ENCODE peak calls at places on chromosomes 11 and 22, in seven cellular contexts. One of them, this sample, is unnamed.

GRCh38 chr11:78074756-78075155 is 4.9 kb downstream of the NDUFC2 start:
- DNase-seq in HAP-1: peak
- DNase-seq in astrocyte of the spinal cord: no peak
- DNase-seq in hepatocyte: no peak
- DNase-seq in heart right ventricle: no peak
- DNase-seq in upper lobe of right lung: no peak
- DNase-seq in mucosa of descending colon: no peak
- DNase-seq in this sample: no peak

GRCh38 chr11:45238724-45239123 is 47.4 kb downstream of the SYT13 start:
- DNase-seq in HAP-1: no peak
- DNase-seq in astrocyte of the spinal cord: peak
- DNase-seq in hepatocyte: no peak
- DNase-seq in heart right ventricle: no peak
- DNase-seq in upper lobe of right lung: no peak
- DNase-seq in mucosa of descending colon: no peak
- DNase-seq in this sample: peak

GRCh38 chr11:21986361-21986760 is 206.5 kb upstream of the ANO5 start:
- DNase-seq in HAP-1: no peak
- DNase-seq in astrocyte of the spinal cord: no peak
- DNase-seq in hepatocyte: no peak
- DNase-seq in heart right ventricle: no peak
- DNase-seq in upper lobe of right lung: no peak
- DNase-seq in mucosa of descending colon: no peak
- DNase-seq in this sample: no peak

GRCh38 chr11:44708063-44708462 is 18.7 kb upstream of the TSPAN18 start:
- DNase-seq in HAP-1: no peak
- DNase-seq in astrocyte of the spinal cord: no peak
- DNase-seq in hepatocyte: no peak
- DNase-seq in heart right ventricle: peak
- DNase-seq in upper lobe of right lung: no peak
- DNase-seq in mucosa of descending colon: no peak
- DNase-seq in this sample: peak

GRCh38 chr11:61526956-61527731 is 18.6 kb downstream of the LRRC10B start:
- DNase-seq in HAP-1: no peak
- DNase-seq in astrocyte of the spinal cord: no peak
- DNase-seq in hepatocyte: no peak
- DNase-seq in heart right ventricle: no peak
- DNase-seq in upper lobe of right lung: no peak
- DNase-seq in mucosa of descending colon: no peak
- DNase-seq in this sample: no peak

GRCh38 chr11:118705111-118705741 is 25.8 kb upstream of the TREH start:
- DNase-seq in HAP-1: peak
- DNase-seq in astrocyte of the spinal cord: no peak
- DNase-seq in hepatocyte: no peak
- DNase-seq in heart right ventricle: no peak
- DNase-seq in upper lobe of right lung: no peak
- DNase-seq in mucosa of descending colon: peak
- DNase-seq in this sample: no peak

GRCh38 chr11:12674571-12674935 is 332 bp downstream of the TEAD1 start:
- DNase-seq in HAP-1: no peak
- DNase-seq in astrocyte of the spinal cord: no peak
- DNase-seq in hepatocyte: no peak
- DNase-seq in heart right ventricle: peak
- DNase-seq in upper lobe of right lung: no peak
- DNase-seq in mucosa of descending colon: no peak
- DNase-seq in this sample: no peak

GRCh38 chr11:10902301-10902700 is 44.4 kb upstream of the ZBED5 start:
- DNase-seq in HAP-1: no peak
- DNase-seq in astrocyte of the spinal cord: no peak
- DNase-seq in hepatocyte: no peak
- DNase-seq in heart right ventricle: no peak
- DNase-seq in upper lobe of right lung: no peak
- DNase-seq in mucosa of descending colon: no peak
- DNase-seq in this sample: no peak

GRCh38 chr22:45096256-45096907 is 67.3 kb upstream of the NUP50 start:
- DNase-seq in HAP-1: peak
- DNase-seq in astrocyte of the spinal cord: peak
- DNase-seq in hepatocyte: peak
- DNase-seq in heart right ventricle: peak
- DNase-seq in upper lobe of right lung: no peak
- DNase-seq in mucosa of descending colon: peak
- DNase-seq in this sample: peak

GRCh38 chr11:67293090-67293489 is 4.0 kb downstream of the ANKRD13D start:
- DNase-seq in HAP-1: no peak
- DNase-seq in astrocyte of the spinal cord: peak
- DNase-seq in hepatocyte: no peak
- DNase-seq in heart right ventricle: no peak
- DNase-seq in upper lobe of right lung: no peak
- DNase-seq in mucosa of descending colon: no peak
- DNase-seq in this sample: no peak

GRCh38 chr11:69274531-69275016 is 19.4 kb upstream of the MYEOV start:
- DNase-seq in HAP-1: no peak
- DNase-seq in astrocyte of the spinal cord: no peak
- DNase-seq in hepatocyte: peak
- DNase-seq in heart right ventricle: no peak
- DNase-seq in upper lobe of right lung: peak
- DNase-seq in mucosa of descending colon: peak
- DNase-seq in this sample: no peak

GRCh38 chr11:74330065-74330858 is 18.8 kb upstream of the P4HA3 start:
- DNase-seq in HAP-1: no peak
- DNase-seq in astrocyte of the spinal cord: peak
- DNase-seq in hepatocyte: no peak
- DNase-seq in heart right ventricle: no peak
- DNase-seq in upper lobe of right lung: no peak
- DNase-seq in mucosa of descending colon: no peak
- DNase-seq in this sample: peak

GRCh38 chr22:23058063-23058462 is 12.3 kb upstream of the GNAZ start:
- DNase-seq in HAP-1: peak
- DNase-seq in astrocyte of the spinal cord: no peak
- DNase-seq in hepatocyte: peak
- DNase-seq in heart right ventricle: no peak
- DNase-seq in upper lobe of right lung: peak
- DNase-seq in mucosa of descending colon: no peak
- DNase-seq in this sample: no peak

GRCh38 chr11:77020751-77021150 is 13.4 kb upstream of the B3GNT6 start:
- DNase-seq in HAP-1: no peak
- DNase-seq in astrocyte of the spinal cord: no peak
- DNase-seq in hepatocyte: no peak
- DNase-seq in heart right ventricle: no peak
- DNase-seq in upper lobe of right lung: no peak
- DNase-seq in mucosa of descending colon: no peak
- DNase-seq in this sample: no peak

GRCh38 chr11:44766112-44766971 is 39.6 kb downstream of the TSPAN18 start:
- DNase-seq in HAP-1: no peak
- DNase-seq in astrocyte of the spinal cord: peak
- DNase-seq in hepatocyte: peak
- DNase-seq in heart right ventricle: peak
- DNase-seq in upper lobe of right lung: no peak
- DNase-seq in mucosa of descending colon: peak
- DNase-seq in this sample: peak

GRCh38 chr11:87451400-87451799 is 413.7 kb downstream of the TMEM135 start:
- DNase-seq in HAP-1: no peak
- DNase-seq in astrocyte of the spinal cord: peak
- DNase-seq in hepatocyte: no peak
- DNase-seq in heart right ventricle: no peak
- DNase-seq in upper lobe of right lung: no peak
- DNase-seq in mucosa of descending colon: no peak
- DNase-seq in this sample: no peak

GRCh38 chr11:33291004-33291777 is 34.0 kb downstream of the HIPK3 start:
- DNase-seq in HAP-1: no peak
- DNase-seq in astrocyte of the spinal cord: no peak
- DNase-seq in hepatocyte: peak
- DNase-seq in heart right ventricle: peak
- DNase-seq in upper lobe of right lung: no peak
- DNase-seq in mucosa of descending colon: no peak
- DNase-seq in this sample: peak

DNA sequence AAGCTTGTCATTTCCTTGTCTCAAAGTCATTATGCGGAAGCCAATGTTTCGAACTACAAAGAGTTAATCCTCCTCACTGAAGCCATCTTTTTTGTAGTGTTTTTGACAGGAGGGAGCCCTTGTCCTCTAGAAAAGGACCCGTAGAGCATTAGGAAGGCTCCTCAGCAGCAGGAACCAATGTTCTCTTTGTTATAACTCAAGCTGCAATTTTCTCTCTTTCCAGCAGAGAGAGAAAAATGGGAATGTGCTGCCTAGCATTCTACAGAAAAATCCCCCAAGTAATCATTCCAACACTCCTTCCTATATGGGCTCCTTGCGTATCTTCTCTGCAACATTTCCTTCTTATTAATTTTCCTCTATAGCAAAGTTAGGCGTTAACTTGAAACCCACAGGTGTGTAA is 30.6 kb downstream of the SC5D start:
- DNase-seq in HAP-1: no peak
- DNase-seq in astrocyte of the spinal cord: no peak
- DNase-seq in hepatocyte: no peak
- DNase-seq in heart right ventricle: no peak
- DNase-seq in upper lobe of right lung: no peak
- DNase-seq in mucosa of descending colon: no peak
- DNase-seq in this sample: no peak
- H3K4me3 ChIP-seq in HAP-1: no peak
- H3K4me3 ChIP-seq in astrocyte of the spinal cord: no peak
- H3K4me3 ChIP-seq in hepatocyte: no peak
- H3K4me3 ChIP-seq in heart right ventricle: no peak
- H3K4me3 ChIP-seq in upper lobe of right lung: no peak
- H3K4me3 ChIP-seq in mucosa of descending colon: no peak
- H3K4me3 ChIP-seq in this sample: no peak

GRCh38 chr11:62727833-62728721 is at the start of gene TTC9C:
- DNase-seq in HAP-1: peak
- DNase-seq in astrocyte of the spinal cord: peak
- DNase-seq in hepatocyte: peak
- DNase-seq in heart right ventricle: peak
- DNase-seq in upper lobe of right lung: peak
- DNase-seq in mucosa of descending colon: peak
- DNase-seq in this sample: peak
- H3K4me3 ChIP-seq in HAP-1: peak
- H3K4me3 ChIP-seq in astrocyte of the spinal cord: peak
- H3K4me3 ChIP-seq in hepatocyte: peak
- H3K4me3 ChIP-seq in heart right ventricle: peak
- H3K4me3 ChIP-seq in upper lobe of right lung: peak
- H3K4me3 ChIP-seq in mucosa of descending colon: peak
- H3K4me3 ChIP-seq in this sample: peak

DNA sequence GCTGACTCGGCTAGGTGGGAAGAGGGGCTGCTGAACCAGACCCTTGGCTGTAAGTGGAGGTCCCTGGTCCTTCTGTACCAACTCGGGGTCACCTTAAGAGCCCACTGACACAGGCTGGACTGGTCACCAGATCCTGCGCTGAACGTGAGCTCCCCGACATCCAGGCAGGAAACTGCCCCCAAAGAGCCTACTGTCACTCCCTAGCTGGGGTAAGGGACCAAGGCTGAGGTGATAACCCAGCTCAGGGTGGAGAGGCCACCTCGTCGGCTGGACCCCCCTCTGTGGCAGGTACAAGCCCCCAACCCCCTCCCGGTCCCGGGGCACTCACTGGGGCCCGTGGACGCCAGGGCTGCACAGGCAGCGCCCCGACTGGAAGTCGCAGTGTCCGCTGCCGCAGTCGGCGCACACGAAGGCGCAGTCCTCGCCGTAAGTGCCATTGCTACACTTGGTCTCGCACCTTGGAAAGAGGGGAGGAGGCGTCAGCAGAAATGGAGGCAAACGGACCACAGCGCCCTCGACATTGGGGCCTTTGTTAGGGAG is 7.5 kb downstream of the SCARF2 start:
- DNase-seq in HAP-1: no peak
- DNase-seq in astrocyte of the spinal cord: no peak
- DNase-seq in hepatocyte: no peak
- DNase-seq in heart right ventricle: no peak
- DNase-seq in upper lobe of right lung: peak
- DNase-seq in mucosa of descending colon: no peak
- DNase-seq in this sample: no peak
- H3K4me3 ChIP-seq in HAP-1: no peak
- H3K4me3 ChIP-seq in astrocyte of the spinal cord: no peak
- H3K4me3 ChIP-seq in hepatocyte: no peak
- H3K4me3 ChIP-seq in heart right ventricle: no peak
- H3K4me3 ChIP-seq in upper lobe of right lung: peak
- H3K4me3 ChIP-seq in mucosa of descending colon: no peak
- H3K4me3 ChIP-seq in this sample: no peak

GRCh38 chr11:83035070-83035854 is 36.4 kb downstream of the RAB30 start:
- DNase-seq in HAP-1: no peak
- DNase-seq in astrocyte of the spinal cord: no peak
- DNase-seq in hepatocyte: no peak
- DNase-seq in heart right ventricle: no peak
- DNase-seq in upper lobe of right lung: no peak
- DNase-seq in mucosa of descending colon: no peak
- DNase-seq in this sample: peak

GRCh38 chr11:83033972-83034672 is 37.6 kb downstream of the RAB30 start:
- DNase-seq in HAP-1: peak
- DNase-seq in astrocyte of the spinal cord: peak
- DNase-seq in hepatocyte: peak
- DNase-seq in heart right ventricle: peak
- DNase-seq in upper lobe of right lung: no peak
- DNase-seq in mucosa of descending colon: peak
- DNase-seq in this sample: peak

GRCh38 chr11:83036701-83037100 is 35.0 kb downstream of the RAB30 start:
- DNase-seq in HAP-1: no peak
- DNase-seq in astrocyte of the spinal cord: no peak
- DNase-seq in hepatocyte: no peak
- DNase-seq in heart right ventricle: no peak
- DNase-seq in upper lobe of right lung: no peak
- DNase-seq in mucosa of descending colon: no peak
- DNase-seq in this sample: no peak

GRCh38 chr11:83033367-83033766 is 38.3 kb downstream of the RAB30 start:
- DNase-seq in HAP-1: no peak
- DNase-seq in astrocyte of the spinal cord: no peak
- DNase-seq in hepatocyte: no peak
- DNase-seq in heart right ventricle: no peak
- DNase-seq in upper lobe of right lung: no peak
- DNase-seq in mucosa of descending colon: no peak
- DNase-seq in this sample: peak

DNA sequence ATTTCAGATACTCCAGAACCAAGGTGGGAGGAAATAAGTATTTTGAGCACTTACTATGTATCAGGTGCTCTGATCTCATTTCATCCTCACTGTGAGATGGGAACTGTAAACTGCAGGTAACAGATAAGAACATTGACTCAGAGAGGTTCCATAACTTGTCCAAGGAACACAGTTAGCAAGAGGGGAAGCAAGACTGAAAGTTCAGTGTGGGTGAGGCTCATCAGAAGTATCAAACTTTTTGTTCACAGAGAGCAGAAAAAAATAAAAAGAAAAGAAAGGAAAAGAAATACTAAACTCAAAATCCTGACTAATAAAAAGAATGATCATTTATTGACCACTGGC is 37.1 kb downstream of the RAB30 start:
- DNase-seq in HAP-1: no peak
- DNase-seq in astrocyte of the spinal cord: no peak
- DNase-seq in hepatocyte: no peak
- DNase-seq in heart right ventricle: no peak
- DNase-seq in upper lobe of right lung: no peak
- DNase-seq in mucosa of descending colon: no peak
- DNase-seq in this sample: no peak
- H3K4me3 ChIP-seq in HAP-1: no peak
- H3K4me3 ChIP-seq in astrocyte of the spinal cord: no peak
- H3K4me3 ChIP-seq in hepatocyte: no peak
- H3K4me3 ChIP-seq in heart right ventricle: peak
- H3K4me3 ChIP-seq in upper lobe of right lung: no peak
- H3K4me3 ChIP-seq in mucosa of descending colon: no peak
- H3K4me3 ChIP-seq in this sample: peak

DNA sequence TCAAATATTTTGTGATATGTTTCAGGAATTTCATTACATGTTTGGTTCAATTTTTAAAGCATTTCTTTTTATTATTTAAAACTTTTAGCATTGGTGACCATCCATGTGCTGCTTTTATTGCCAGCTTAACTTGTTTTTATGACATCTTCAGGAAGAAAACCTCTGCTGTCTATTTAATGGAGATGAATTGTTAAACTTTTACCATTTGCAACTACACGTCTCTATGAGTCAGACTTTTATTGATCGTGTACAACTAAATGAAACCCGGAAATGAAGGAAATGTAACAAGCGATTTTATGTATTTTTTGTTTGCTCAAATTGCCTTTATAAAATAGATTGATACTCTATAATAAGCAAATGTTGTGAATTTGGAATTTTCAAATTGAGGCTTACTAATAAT is 113.0 kb downstream of the PTPRJ start:
- DNase-seq in HAP-1: no peak
- DNase-seq in astrocyte of the spinal cord: no peak
- DNase-seq in hepatocyte: no peak
- DNase-seq in heart right ventricle: no peak
- DNase-seq in upper lobe of right lung: no peak
- DNase-seq in mucosa of descending colon: no peak
- DNase-seq in this sample: no peak
- H3K4me3 ChIP-seq in HAP-1: no peak
- H3K4me3 ChIP-seq in astrocyte of the spinal cord: no peak
- H3K4me3 ChIP-seq in hepatocyte: no peak
- H3K4me3 ChIP-seq in heart right ventricle: no peak
- H3K4me3 ChIP-seq in upper lobe of right lung: no peak
- H3K4me3 ChIP-seq in mucosa of descending colon: no peak
- H3K4me3 ChIP-seq in this sample: no peak